ENCODE peak calls at places on chromosomes 16 and 17, in five cellular contexts. One of them, this sample, is unnamed.

GRCh38 chr16:72094266-72094610 is 591 bp downstream of the DHX38 start:
- DNase-seq in mesothelial cell of epicardium: no peak
- DNase-seq in PC-3: peak; percentile 4
- DNase-seq in IMR-90: no peak
- DNase-seq in Caco-2: no peak
- DNase-seq in this sample: no peak

GRCh38 chr17:18963126-18964017 is 11.4 kb downstream of the SLC5A10 start:
- DNase-seq in mesothelial cell of epicardium: no peak
- DNase-seq in PC-3: no peak
- DNase-seq in IMR-90: peak; percentile 50
- DNase-seq in Caco-2: peak; percentile 61
- DNase-seq in this sample: no peak

GRCh38 chr17:62974788-62975586 is 9.0 kb downstream of the TANC2 start:
- DNase-seq in mesothelial cell of epicardium: no peak
- DNase-seq in PC-3: no peak
- DNase-seq in IMR-90: no peak
- DNase-seq in Caco-2: no peak
- DNase-seq in this sample: no peak

GRCh38 chr17:39564201-39564828 is 43.4 kb downstream of the NEUROD2 start:
- DNase-seq in mesothelial cell of epicardium: no peak
- DNase-seq in PC-3: no peak
- DNase-seq in IMR-90: no peak
- DNase-seq in Caco-2: no peak
- DNase-seq in this sample: no peak

GRCh38 chr17:50080827-50081226 is 14.3 kb upstream of the PDK2 start:
- DNase-seq in mesothelial cell of epicardium: no peak
- DNase-seq in PC-3: no peak
- DNase-seq in IMR-90: no peak
- DNase-seq in Caco-2: no peak
- DNase-seq in this sample: no peak

GRCh38 chr16:25838724-25839186 is 147.0 kb downstream of the HS3ST4 start:
- DNase-seq in mesothelial cell of epicardium: peak; percentile 39
- DNase-seq in PC-3: peak; percentile 61
- DNase-seq in IMR-90: peak; percentile 41
- DNase-seq in Caco-2: peak; percentile 31
- DNase-seq in this sample: no peak

GRCh38 chr17:6555331-6556120 is 829 bp downstream of the PITPNM3 start:
- DNase-seq in mesothelial cell of epicardium: no peak
- DNase-seq in PC-3: peak; percentile 58
- DNase-seq in IMR-90: peak; percentile 39
- DNase-seq in Caco-2: no peak
- DNase-seq in this sample: no peak

GRCh38 chr16:17070882-17071592 is 399.7 kb downstream of the XYLT1 start:
- DNase-seq in mesothelial cell of epicardium: no peak
- DNase-seq in PC-3: no peak
- DNase-seq in IMR-90: no peak
- DNase-seq in Caco-2: no peak
- DNase-seq in this sample: peak; percentile 16

GRCh38 chr16:27169511-27170071 is 33.7 kb upstream of the KDM8 start:
- DNase-seq in mesothelial cell of epicardium: no peak
- DNase-seq in PC-3: peak; percentile 82
- DNase-seq in IMR-90: peak; percentile 89
- DNase-seq in Caco-2: peak; percentile 35
- DNase-seq in this sample: no peak

GRCh38 chr17:69761011-69761410 is 314.0 kb upstream of the KCNJ16 start:
- DNase-seq in mesothelial cell of epicardium: no peak
- DNase-seq in PC-3: no peak
- DNase-seq in IMR-90: peak; percentile 41
- DNase-seq in Caco-2: no peak
- DNase-seq in this sample: no peak

GRCh38 chr16:54290203-54291106 is 3.9 kb upstream of the IRX3 start:
- DNase-seq in mesothelial cell of epicardium: no peak
- DNase-seq in PC-3: no peak
- DNase-seq in IMR-90: no peak
- DNase-seq in Caco-2: no peak
- DNase-seq in this sample: no peak

GRCh38 chr17:45791935-45792334 is 7.8 kb downstream of the CRHR1 start:
- DNase-seq in mesothelial cell of epicardium: no peak
- DNase-seq in PC-3: peak; percentile 84
- DNase-seq in IMR-90: no peak
- DNase-seq in Caco-2: no peak
- DNase-seq in this sample: no peak

GRCh38 chr16:66728117-66728787 is 23.2 kb downstream of the DYNC1LI2 start:
- DNase-seq in mesothelial cell of epicardium: no peak
- DNase-seq in PC-3: peak; percentile 66
- DNase-seq in IMR-90: peak; percentile 67
- DNase-seq in Caco-2: no peak
- DNase-seq in this sample: no peak

GRCh38 chr17:8031950-8032349 is 6.9 kb upstream of the ALOX15B start:
- DNase-seq in mesothelial cell of epicardium: no peak
- DNase-seq in PC-3: no peak
- DNase-seq in IMR-90: no peak
- DNase-seq in Caco-2: no peak
- DNase-seq in this sample: no peak

GRCh38 chr16:10598157-10598556 is 17.8 kb upstream of the EMP2 start:
- DNase-seq in mesothelial cell of epicardium: no peak
- DNase-seq in PC-3: peak; percentile 20
- DNase-seq in IMR-90: no peak
- DNase-seq in Caco-2: no peak
- DNase-seq in this sample: no peak

GRCh38 chr16:30354423-30355143 is 525 bp downstream of the CD2BP2 start:
- DNase-seq in mesothelial cell of epicardium: no peak
- DNase-seq in PC-3: peak; percentile 12
- DNase-seq in IMR-90: peak; percentile 16
- DNase-seq in Caco-2: no peak
- DNase-seq in this sample: no peak

GRCh38 chr17:2157081-2157480 is 102.2 kb downstream of the HIC1 start:
- DNase-seq in mesothelial cell of epicardium: no peak
- DNase-seq in PC-3: no peak
- DNase-seq in IMR-90: peak; percentile 66
- DNase-seq in Caco-2: no peak
- DNase-seq in this sample: no peak

GRCh38 chr17:43212641-43213490 is 1.2 kb downstream of the TMEM106A start:
- DNase-seq in mesothelial cell of epicardium: no peak
- DNase-seq in PC-3: no peak
- DNase-seq in IMR-90: no peak
- DNase-seq in Caco-2: peak; percentile 28
- DNase-seq in this sample: no peak

GRCh38 chr16:4350365-4350786 is 745 bp downstream of the PAM16 start:
- DNase-seq in mesothelial cell of epicardium: no peak
- DNase-seq in PC-3: no peak
- DNase-seq in IMR-90: no peak
- DNase-seq in Caco-2: no peak
- DNase-seq in this sample: no peak

GRCh38 chr17:67679721-67680120 is 38.0 kb upstream of the NOL11 start:
- DNase-seq in mesothelial cell of epicardium: no peak
- DNase-seq in PC-3: no peak
- DNase-seq in IMR-90: no peak
- DNase-seq in Caco-2: no peak
- DNase-seq in this sample: no peak

GRCh38 chr16:78490847-78491246 is 391.4 kb downstream of the WWOX start:
- DNase-seq in mesothelial cell of epicardium: no peak
- DNase-seq in PC-3: no peak
- DNase-seq in IMR-90: no peak
- DNase-seq in Caco-2: no peak
- DNase-seq in this sample: peak; percentile 64

GRCh38 chr17:75771334-75772281 is 6.6 kb upstream of the GALK1 start:
- DNase-seq in mesothelial cell of epicardium: no peak
- DNase-seq in PC-3: peak; percentile 59
- DNase-seq in IMR-90: peak; percentile 25
- DNase-seq in Caco-2: peak; percentile 21
- DNase-seq in this sample: peak; percentile 59

GRCh38 chr17:67478266-67479118 is 101.4 kb downstream of the PITPNC1 start:
- DNase-seq in mesothelial cell of epicardium: no peak
- DNase-seq in PC-3: no peak
- DNase-seq in IMR-90: no peak
- DNase-seq in Caco-2: no peak
- DNase-seq in this sample: no peak

GRCh38 chr17:40551091-40551873 is 14.0 kb downstream of the CCR7 start:
- DNase-seq in mesothelial cell of epicardium: peak; percentile 28
- DNase-seq in PC-3: peak; percentile 55
- DNase-seq in IMR-90: peak; percentile 100
- DNase-seq in Caco-2: peak; percentile 70
- DNase-seq in this sample: no peak

GRCh38 chr16:2015117-2015946 is 4.3 kb upstream of the NPW start:
- DNase-seq in mesothelial cell of epicardium: no peak
- DNase-seq in PC-3: peak; percentile 92
- DNase-seq in IMR-90: peak; percentile 47
- DNase-seq in Caco-2: peak; percentile 81
- DNase-seq in this sample: no peak

GRCh38 chr17:33983824-33984574 is 271.1 kb upstream of the CCL2 start:
- DNase-seq in mesothelial cell of epicardium: no peak
- DNase-seq in PC-3: no peak
- DNase-seq in IMR-90: no peak
- DNase-seq in Caco-2: no peak
- DNase-seq in this sample: no peak

GRCh38 chr17:33986566-33986965 is 268.5 kb upstream of the CCL2 start:
- DNase-seq in mesothelial cell of epicardium: no peak
- DNase-seq in PC-3: no peak
- DNase-seq in IMR-90: no peak
- DNase-seq in Caco-2: no peak
- DNase-seq in this sample: no peak

GRCh38 chr17:33989357-33990148 is 265.5 kb upstream of the CCL2 start:
- DNase-seq in mesothelial cell of epicardium: no peak
- DNase-seq in PC-3: no peak
- DNase-seq in IMR-90: no peak
- DNase-seq in Caco-2: no peak
- DNase-seq in this sample: no peak

GRCh38 chr17:33986088-33986487 is 269.0 kb upstream of the CCL2 start:
- DNase-seq in mesothelial cell of epicardium: no peak
- DNase-seq in PC-3: no peak
- DNase-seq in IMR-90: no peak
- DNase-seq in Caco-2: no peak
- DNase-seq in this sample: no peak

DNA sequence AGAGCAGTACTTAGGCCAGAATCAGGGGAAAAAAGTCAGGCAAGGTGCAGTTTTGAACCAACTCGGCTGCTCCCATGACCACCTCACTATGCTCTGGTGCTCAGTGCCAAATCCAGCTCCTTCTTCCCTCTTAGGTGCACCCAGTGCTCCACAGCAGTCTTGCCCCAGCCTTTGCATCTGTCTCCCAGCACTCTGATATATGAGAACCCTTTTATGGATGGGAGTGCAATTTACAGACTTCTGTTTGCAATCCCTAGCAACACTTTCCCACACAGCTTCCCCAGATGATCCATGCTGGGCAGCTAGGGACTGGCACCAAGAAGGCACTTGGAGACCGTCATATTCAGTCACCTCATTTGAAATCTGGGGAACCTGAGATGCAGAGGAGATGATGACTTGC is 267.9 kb upstream of the CCL2 start:
- DNase-seq in mesothelial cell of epicardium: no peak
- DNase-seq in PC-3: no peak
- DNase-seq in IMR-90: no peak
- DNase-seq in Caco-2: no peak
- DNase-seq in this sample: no peak
- TF ChIP-seq CTCF in mesothelial cell of epicardium: no peak
- TF ChIP-seq CTCF in PC-3: no peak
- TF ChIP-seq CTCF in IMR-90: no peak
- TF ChIP-seq CTCF in Caco-2: no peak
- TF ChIP-seq CTCF in this sample: no peak

DNA sequence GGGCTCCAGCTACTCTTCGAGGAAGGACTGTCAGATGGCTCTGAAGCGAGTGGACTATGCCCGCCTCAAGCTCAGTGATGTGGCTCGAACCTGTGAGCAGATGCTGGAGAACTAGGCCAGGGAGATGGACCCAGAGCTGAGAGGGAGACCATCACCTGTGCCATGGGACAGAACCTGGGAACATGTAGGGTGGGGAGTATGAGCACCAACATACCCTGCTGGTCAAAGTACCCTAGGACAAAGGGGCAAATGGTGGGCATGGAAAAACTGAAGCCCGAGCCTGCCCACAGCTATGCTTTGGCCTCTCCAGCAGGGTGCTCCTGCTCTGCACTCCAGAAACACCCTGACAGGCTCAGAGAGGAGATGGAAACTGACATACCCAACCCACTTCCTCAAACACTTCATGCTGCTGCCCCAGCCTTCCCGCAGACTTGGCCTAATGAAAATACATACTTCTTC is 1.9 kb downstream of the MED11 start:
- DNase-seq in mesothelial cell of epicardium: no peak
- DNase-seq in PC-3: no peak
- DNase-seq in IMR-90: no peak
- DNase-seq in Caco-2: no peak
- DNase-seq in this sample: no peak
- TF ChIP-seq CTCF in mesothelial cell of epicardium: no peak
- TF ChIP-seq CTCF in PC-3: no peak
- TF ChIP-seq CTCF in IMR-90: peak; percentile 2
- TF ChIP-seq CTCF in Caco-2: peak; percentile 16
- TF ChIP-seq CTCF in this sample: no peak

DNA sequence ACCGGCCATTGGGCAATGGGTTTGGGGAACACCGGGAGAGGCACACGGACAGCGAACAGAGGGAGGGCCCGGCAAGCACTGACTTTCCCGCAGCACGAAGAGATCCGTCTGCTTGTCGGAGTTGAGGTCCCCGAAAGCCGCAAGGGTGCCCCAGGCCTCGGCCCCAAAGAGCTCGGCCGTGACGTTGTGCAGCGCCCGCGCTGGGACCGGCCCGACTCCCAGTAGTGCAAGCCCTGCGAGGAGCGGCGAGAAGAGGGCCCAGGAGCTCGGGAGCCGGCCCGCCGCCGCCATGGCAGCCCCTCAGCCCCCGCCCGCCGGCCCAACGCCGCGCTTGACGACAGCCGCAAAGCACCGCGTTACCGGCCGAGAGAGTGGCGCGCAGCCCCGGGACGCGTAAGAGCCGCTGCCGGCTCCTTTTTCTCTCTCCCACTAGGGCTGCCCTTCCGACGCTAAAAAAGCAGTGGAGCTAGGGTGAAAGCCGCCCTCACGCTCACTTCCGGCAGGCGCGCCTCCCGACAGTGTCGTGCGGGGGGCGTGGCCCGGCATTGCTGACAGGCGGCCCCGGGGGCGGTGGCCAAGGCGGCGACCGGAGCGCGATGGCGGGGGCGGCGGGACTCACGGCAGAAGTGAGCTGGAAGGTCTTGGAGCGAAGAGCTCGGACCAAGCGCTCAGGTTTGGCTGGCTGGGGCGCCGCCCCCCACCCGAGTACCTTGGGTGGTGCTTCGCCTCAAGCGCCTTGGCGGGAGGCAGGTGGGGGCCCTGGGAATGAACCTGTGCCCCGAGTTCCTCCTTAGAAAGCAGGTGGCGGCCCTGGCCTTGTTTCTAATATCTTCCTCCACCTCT is at the start of the genes ITFG1 and PHKB:
- DNase-seq in mesothelial cell of epicardium: peak; percentile 92
- DNase-seq in PC-3: peak; percentile 85
- DNase-seq in IMR-90: peak; percentile 90
- DNase-seq in Caco-2: peak; percentile 93
- DNase-seq in this sample: peak; percentile 95
- TF ChIP-seq CTCF in mesothelial cell of epicardium: no peak
- TF ChIP-seq CTCF in PC-3: no peak
- TF ChIP-seq CTCF in IMR-90: peak; percentile 19
- TF ChIP-seq CTCF in Caco-2: no peak
- TF ChIP-seq CTCF in this sample: peak; percentile 16

DNA sequence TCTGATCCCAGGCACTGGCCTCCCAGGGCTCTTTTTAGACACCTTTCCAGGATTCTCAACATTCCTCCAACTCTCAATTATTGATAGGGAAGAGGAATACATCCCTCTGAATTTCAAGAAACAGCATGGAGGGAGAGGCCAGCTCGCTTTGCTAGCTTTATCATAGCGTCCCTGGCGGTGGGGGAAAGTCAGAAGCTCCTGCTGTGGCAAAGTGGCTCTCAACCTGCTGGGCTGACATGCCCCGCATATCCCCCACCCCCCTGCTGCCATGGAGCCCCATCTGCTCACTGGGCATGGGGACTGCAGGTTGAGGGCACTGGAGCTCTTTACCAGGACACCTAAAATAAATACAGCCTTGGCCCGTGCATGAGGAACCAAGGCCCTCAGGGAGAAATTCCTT is 140.3 kb downstream of the SLC39A11 start:
- DNase-seq in mesothelial cell of epicardium: no peak
- DNase-seq in PC-3: no peak
- DNase-seq in IMR-90: no peak
- DNase-seq in Caco-2: no peak
- DNase-seq in this sample: no peak
- TF ChIP-seq CTCF in mesothelial cell of epicardium: no peak
- TF ChIP-seq CTCF in PC-3: no peak
- TF ChIP-seq CTCF in IMR-90: no peak
- TF ChIP-seq CTCF in Caco-2: no peak
- TF ChIP-seq CTCF in this sample: no peak

This sample was measured in ascending aorta.